ENCODE peak calls at places on chromosomes 7 and 10, in ten cellular contexts. One of them, this sample, is unnamed.

GRCh38 chr7:31882187-31882586 is 188.0 kb downstream of the PDE1C start:
- DNase-seq in GM06990: no peak
- DNase-seq in adrenal gland: no peak
- DNase-seq in HepG2: no peak
- DNase-seq in GM10248: no peak
- DNase-seq in mesothelial cell of epicardium: no peak
- DNase-seq in H9: peak; percentile 37
- DNase-seq in stomach: no peak
- DNase-seq in GM12878: no peak
- DNase-seq in GM13976: no peak
- DNase-seq in this sample: peak; percentile 28

GRCh38 chr10:133474833-133475734 is 21.3 kb downstream of the SCART1 start:
- DNase-seq in GM06990: no peak
- DNase-seq in adrenal gland: no peak
- DNase-seq in HepG2: no peak
- DNase-seq in GM10248: peak; percentile 13
- DNase-seq in mesothelial cell of epicardium: no peak
- DNase-seq in H9: no peak
- DNase-seq in stomach: no peak
- DNase-seq in GM12878: no peak
- DNase-seq in GM13976: no peak
- DNase-seq in this sample: no peak

GRCh38 chr10:49174926-49175500 is 13.2 kb downstream of the TMEM273 start:
- DNase-seq in GM06990: no peak
- DNase-seq in adrenal gland: no peak
- DNase-seq in HepG2: no peak
- DNase-seq in GM10248: no peak
- DNase-seq in mesothelial cell of epicardium: no peak
- DNase-seq in H9: no peak
- DNase-seq in stomach: no peak
- DNase-seq in GM12878: no peak
- DNase-seq in GM13976: no peak
- DNase-seq in this sample: no peak

GRCh38 chr10:97042716-97043562 is 142.8 kb downstream of the SLIT1 start:
- DNase-seq in GM06990: no peak
- DNase-seq in adrenal gland: no peak
- DNase-seq in HepG2: no peak
- DNase-seq in GM10248: no peak
- DNase-seq in mesothelial cell of epicardium: no peak
- DNase-seq in H9: no peak
- DNase-seq in stomach: no peak
- DNase-seq in GM12878: no peak
- DNase-seq in GM13976: no peak
- DNase-seq in this sample: no peak

GRCh38 chr10:108872854-108873253 is 1050.5 kb downstream of the XPNPEP1 start:
- DNase-seq in GM06990: no peak
- DNase-seq in adrenal gland: no peak
- DNase-seq in HepG2: no peak
- DNase-seq in GM10248: no peak
- DNase-seq in mesothelial cell of epicardium: no peak
- DNase-seq in H9: no peak
- DNase-seq in stomach: no peak
- DNase-seq in GM12878: no peak
- DNase-seq in GM13976: no peak
- DNase-seq in this sample: no peak

GRCh38 chr10:32093650-32094049 is 37.4 kb upstream of the KIF5B start:
- DNase-seq in GM06990: no peak
- DNase-seq in adrenal gland: no peak
- DNase-seq in HepG2: no peak
- DNase-seq in GM10248: no peak
- DNase-seq in mesothelial cell of epicardium: no peak
- DNase-seq in H9: no peak
- DNase-seq in stomach: no peak
- DNase-seq in GM12878: no peak
- DNase-seq in GM13976: no peak
- DNase-seq in this sample: no peak

GRCh38 chr10:67851229-67851628 is 13.2 kb upstream of the DNAJC12 start:
- DNase-seq in GM06990: no peak
- DNase-seq in adrenal gland: no peak
- DNase-seq in HepG2: no peak
- DNase-seq in GM10248: no peak
- DNase-seq in mesothelial cell of epicardium: no peak
- DNase-seq in H9: no peak
- DNase-seq in stomach: no peak
- DNase-seq in GM12878: no peak
- DNase-seq in GM13976: no peak
- DNase-seq in this sample: no peak

GRCh38 chr7:94335586-94335985 is 59.1 kb upstream of the COL1A2 start:
- DNase-seq in GM06990: no peak
- DNase-seq in adrenal gland: no peak
- DNase-seq in HepG2: no peak
- DNase-seq in GM10248: no peak
- DNase-seq in mesothelial cell of epicardium: no peak
- DNase-seq in H9: no peak
- DNase-seq in stomach: no peak
- DNase-seq in GM12878: no peak
- DNase-seq in GM13976: no peak
- DNase-seq in this sample: no peak

GRCh38 chr7:99001482-99002145 is 123.3 kb downstream of the TRRAP start:
- DNase-seq in GM06990: no peak
- DNase-seq in adrenal gland: no peak
- DNase-seq in HepG2: no peak
- DNase-seq in GM10248: no peak
- DNase-seq in mesothelial cell of epicardium: no peak
- DNase-seq in H9: no peak
- DNase-seq in stomach: no peak
- DNase-seq in GM12878: no peak
- DNase-seq in GM13976: no peak
- DNase-seq in this sample: no peak

GRCh38 chr7:131355917-131356777 is 28.5 kb downstream of the MKLN1 start:
- DNase-seq in GM06990: no peak
- DNase-seq in adrenal gland: no peak
- DNase-seq in HepG2: no peak
- DNase-seq in GM10248: no peak
- DNase-seq in mesothelial cell of epicardium: no peak
- DNase-seq in H9: no peak
- DNase-seq in stomach: peak; percentile 43
- DNase-seq in GM12878: no peak
- DNase-seq in GM13976: no peak
- DNase-seq in this sample: peak; percentile 21

GRCh38 chr7:26117142-26117807 is 34.7 kb upstream of the NFE2L3 start:
- DNase-seq in GM06990: no peak
- DNase-seq in adrenal gland: no peak
- DNase-seq in HepG2: peak; percentile 23
- DNase-seq in GM10248: no peak
- DNase-seq in mesothelial cell of epicardium: no peak
- DNase-seq in H9: peak; percentile 14
- DNase-seq in stomach: no peak
- DNase-seq in GM12878: no peak
- DNase-seq in GM13976: no peak
- DNase-seq in this sample: no peak

DNA sequence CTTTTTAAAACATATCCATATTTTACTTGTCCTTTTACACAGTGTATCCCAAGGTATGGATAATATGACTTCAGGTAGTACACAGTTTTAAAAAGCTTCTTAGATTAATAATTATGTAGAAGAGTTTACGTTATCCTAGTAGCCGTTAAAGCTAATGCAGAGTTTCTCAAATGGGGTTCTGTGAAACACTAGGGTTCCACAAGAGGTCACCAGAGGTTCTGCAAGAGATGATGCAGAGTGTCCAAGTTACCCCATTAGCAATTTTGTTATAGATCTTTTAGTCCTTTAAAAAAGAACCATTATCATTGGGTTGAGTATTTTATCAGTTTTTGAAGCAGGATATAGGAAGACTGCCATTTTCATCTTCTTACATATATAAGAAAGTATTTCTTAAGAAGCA is 298.9 kb upstream of the HPS1 start:
- DNase-seq in GM06990: no peak
- DNase-seq in adrenal gland: no peak
- DNase-seq in HepG2: no peak
- DNase-seq in GM10248: no peak
- DNase-seq in mesothelial cell of epicardium: no peak
- DNase-seq in H9: no peak
- DNase-seq in stomach: no peak
- DNase-seq in GM12878: no peak
- DNase-seq in GM13976: peak; percentile 12
- DNase-seq in this sample: no peak
- TF ChIP-seq CTCF in GM06990: peak; percentile 33
- TF ChIP-seq CTCF in adrenal gland: no peak
- TF ChIP-seq CTCF in HepG2: no peak
- TF ChIP-seq CTCF in GM10248: no peak
- TF ChIP-seq CTCF in mesothelial cell of epicardium: no peak
- TF ChIP-seq CTCF in H9: peak; percentile 49
- TF ChIP-seq CTCF in stomach: no peak
- TF ChIP-seq CTCF in GM12878: peak; percentile 12
- TF ChIP-seq CTCF in GM13976: no peak
- TF ChIP-seq CTCF in this sample: no peak

GRCh38 chr10:73215749-73216148 is 31.3 kb downstream of the DNAJC9 start:
- DNase-seq in GM06990: no peak
- DNase-seq in adrenal gland: no peak
- DNase-seq in HepG2: peak; percentile 16
- DNase-seq in GM10248: no peak
- DNase-seq in mesothelial cell of epicardium: no peak
- DNase-seq in H9: no peak
- DNase-seq in stomach: no peak
- DNase-seq in GM12878: no peak
- DNase-seq in GM13976: no peak
- DNase-seq in this sample: no peak

GRCh38 chr10:73217628-73218027 is 29.4 kb downstream of the DNAJC9 start:
- DNase-seq in GM06990: no peak
- DNase-seq in adrenal gland: no peak
- DNase-seq in HepG2: no peak
- DNase-seq in GM10248: no peak
- DNase-seq in mesothelial cell of epicardium: no peak
- DNase-seq in H9: no peak
- DNase-seq in stomach: no peak
- DNase-seq in GM12878: no peak
- DNase-seq in GM13976: no peak
- DNase-seq in this sample: no peak

GRCh38 chr10:73220989-73221388 is 26.1 kb downstream of the DNAJC9 start:
- DNase-seq in GM06990: no peak
- DNase-seq in adrenal gland: no peak
- DNase-seq in HepG2: no peak
- DNase-seq in GM10248: no peak
- DNase-seq in mesothelial cell of epicardium: no peak
- DNase-seq in H9: no peak
- DNase-seq in stomach: no peak
- DNase-seq in GM12878: no peak
- DNase-seq in GM13976: no peak
- DNase-seq in this sample: no peak

GRCh38 chr10:73219384-73219783 is 27.7 kb downstream of the DNAJC9 start:
- DNase-seq in GM06990: no peak
- DNase-seq in adrenal gland: no peak
- DNase-seq in HepG2: no peak
- DNase-seq in GM10248: no peak
- DNase-seq in mesothelial cell of epicardium: no peak
- DNase-seq in H9: no peak
- DNase-seq in stomach: no peak
- DNase-seq in GM12878: no peak
- DNase-seq in GM13976: no peak
- DNase-seq in this sample: no peak

DNA sequence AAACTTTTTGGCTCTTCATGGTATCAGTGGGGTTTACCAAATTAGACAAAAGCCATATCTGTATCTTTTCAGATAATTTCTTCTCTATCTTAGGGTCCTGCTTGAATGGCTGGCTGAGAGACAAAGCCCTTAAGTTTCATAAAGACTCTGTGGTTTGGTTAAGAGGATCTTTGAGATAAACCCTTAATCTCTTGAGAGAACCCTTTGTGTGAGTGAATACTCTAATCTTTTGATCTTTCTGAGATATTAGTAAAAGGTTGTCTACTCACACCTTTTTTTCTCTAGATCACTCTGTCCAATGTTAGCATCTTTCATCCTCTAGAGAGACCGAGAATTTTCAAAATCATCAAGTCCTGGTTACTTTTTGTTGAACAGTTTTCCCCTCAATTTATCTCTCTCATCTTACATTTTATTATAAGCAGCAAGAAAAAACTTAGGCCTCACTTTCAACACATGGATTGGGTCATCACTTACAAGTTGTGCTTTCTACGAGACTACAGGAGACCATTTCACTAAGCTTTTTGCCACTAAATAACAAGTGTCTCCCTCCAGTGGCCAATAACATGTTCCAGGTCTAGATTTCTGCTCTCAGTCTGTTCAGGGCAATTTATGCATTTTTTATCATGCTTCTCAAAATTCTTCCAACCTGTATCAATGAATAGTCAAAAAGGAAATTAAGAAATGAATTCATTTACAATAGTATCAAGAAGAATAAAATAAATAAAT is 28.4 kb downstream of the DNAJC9 start:
- DNase-seq in GM06990: no peak
- DNase-seq in adrenal gland: no peak
- DNase-seq in HepG2: peak; percentile 35
- DNase-seq in GM10248: no peak
- DNase-seq in mesothelial cell of epicardium: no peak
- DNase-seq in H9: no peak
- DNase-seq in stomach: no peak
- DNase-seq in GM12878: no peak
- DNase-seq in GM13976: no peak
- DNase-seq in this sample: peak; percentile 6
- TF ChIP-seq CTCF in GM06990: peak; percentile 54
- TF ChIP-seq CTCF in adrenal gland: no peak
- TF ChIP-seq CTCF in HepG2: peak; percentile 53
- TF ChIP-seq CTCF in GM10248: peak; percentile 33
- TF ChIP-seq CTCF in mesothelial cell of epicardium: no peak
- TF ChIP-seq CTCF in H9: peak; percentile 66
- TF ChIP-seq CTCF in stomach: no peak
- TF ChIP-seq CTCF in GM12878: peak; percentile 50
- TF ChIP-seq CTCF in GM13976: peak; percentile 30
- TF ChIP-seq CTCF in this sample: no peak

GRCh38 chr10:85098835-85099521 is 770.6 kb downstream of the CCSER2 start:
- DNase-seq in GM06990: no peak
- DNase-seq in adrenal gland: no peak
- DNase-seq in HepG2: no peak
- DNase-seq in GM10248: no peak
- DNase-seq in mesothelial cell of epicardium: no peak
- DNase-seq in H9: no peak
- DNase-seq in stomach: no peak
- DNase-seq in GM12878: no peak
- DNase-seq in GM13976: no peak
- DNase-seq in this sample: no peak

GRCh38 chr10:85105614-85106013 is 777.2 kb downstream of the CCSER2 start:
- DNase-seq in GM06990: no peak
- DNase-seq in adrenal gland: no peak
- DNase-seq in HepG2: no peak
- DNase-seq in GM10248: no peak
- DNase-seq in mesothelial cell of epicardium: no peak
- DNase-seq in H9: peak; percentile 72
- DNase-seq in stomach: no peak
- DNase-seq in GM12878: no peak
- DNase-seq in GM13976: no peak
- DNase-seq in this sample: peak; percentile 2

GRCh38 chr10:85100495-85100894 is 772.1 kb downstream of the CCSER2 start:
- DNase-seq in GM06990: no peak
- DNase-seq in adrenal gland: no peak
- DNase-seq in HepG2: no peak
- DNase-seq in GM10248: no peak
- DNase-seq in mesothelial cell of epicardium: no peak
- DNase-seq in H9: no peak
- DNase-seq in stomach: no peak
- DNase-seq in GM12878: no peak
- DNase-seq in GM13976: no peak
- DNase-seq in this sample: no peak
- TF ChIP-seq CTCF in GM06990: no peak
- TF ChIP-seq CTCF in adrenal gland: no peak
- TF ChIP-seq CTCF in HepG2: no peak
- TF ChIP-seq CTCF in GM10248: no peak
- TF ChIP-seq CTCF in mesothelial cell of epicardium: no peak
- TF ChIP-seq CTCF in H9: no peak
- TF ChIP-seq CTCF in stomach: no peak
- TF ChIP-seq CTCF in GM12878: no peak
- TF ChIP-seq CTCF in GM13976: no peak
- TF ChIP-seq CTCF in this sample: no peak

GRCh38 chr7:129308047-129308446 is 83.2 kb downstream of the AHCYL2 start:
- DNase-seq in GM06990: no peak
- DNase-seq in adrenal gland: no peak
- DNase-seq in HepG2: peak; percentile 4
- DNase-seq in GM10248: no peak
- DNase-seq in mesothelial cell of epicardium: no peak
- DNase-seq in H9: no peak
- DNase-seq in stomach: no peak
- DNase-seq in GM12878: no peak
- DNase-seq in GM13976: no peak
- DNase-seq in this sample: no peak
- TF ChIP-seq CTCF in GM06990: no peak
- TF ChIP-seq CTCF in adrenal gland: no peak
- TF ChIP-seq CTCF in HepG2: no peak
- TF ChIP-seq CTCF in GM10248: no peak
- TF ChIP-seq CTCF in mesothelial cell of epicardium: no peak
- TF ChIP-seq CTCF in H9: no peak
- TF ChIP-seq CTCF in stomach: no peak
- TF ChIP-seq CTCF in GM12878: no peak
- TF ChIP-seq CTCF in GM13976: no peak
- TF ChIP-seq CTCF in this sample: no peak

This sample was measured in Calu3.